ENCODE peak calls at places on chromosomes 1 and 21, in eight cellular contexts. Z, S, X, E, W, I, R and Q are unnamed samples.

GRCh38 chr1:1344672-1345361 is 4.4 kb downstream of the DVL1 start:
- DNase-seq in Z (peak; percentile 58), S (no peak), X (no peak), E (peak; percentile 68), W (no peak), I (no peak), R (no peak), Q (no peak)

GRCh38 chr1:224929335-224930237 is at the start of gene DNAH14:
- DNase-seq in Z (peak; percentile 93), S (peak; percentile 85), X (no peak), E (peak; percentile 84), W (no peak), I (peak; percentile 91), R (peak; percentile 3), Q (no peak)

GRCh38 chr1:1921459-1921862 is 2.4 kb upstream of the TMEM52 start:
- DNase-seq in Z (no peak), S (no peak), X (no peak), E (no peak), W (no peak), I (no peak), R (no peak), Q (no peak)

GRCh38 chr1:240602189-240602588 is 9.8 kb downstream of the GREM2 start:
- DNase-seq in Z (no peak), S (no peak), X (no peak), E (no peak), W (no peak), I (no peak), R (no peak), Q (no peak)

GRCh38 chr1:229480500-229480899 is 27.6 kb downstream of the NUP133 start:
- DNase-seq in Z (no peak), S (no peak), X (no peak), E (no peak), W (no peak), I (no peak), R (no peak), Q (no peak)

GRCh38 chr1:65250826-65251225 is 58.5 kb upstream of the DNAJC6 start:
- DNase-seq in Z (no peak), S (no peak), X (no peak), E (no peak), W (no peak), I (no peak), R (no peak), Q (no peak)

GRCh38 chr1:236259043-236259442 is 22.7 kb downstream of the ERO1B start:
- DNase-seq in Z (no peak), S (no peak), X (no peak), E (no peak), W (no peak), I (no peak), R (no peak), Q (no peak)

GRCh38 chr1:241799414-241799813 is 48.6 kb upstream of the EXO1 start:
- DNase-seq in Z (no peak), S (no peak), X (no peak), E (no peak), W (no peak), I (no peak), R (no peak), Q (no peak)

GRCh38 chr1:172630868-172631267 is 28.0 kb upstream of the FASLG start:
- DNase-seq in Z (no peak), S (no peak), X (no peak), E (no peak), W (no peak), I (no peak), R (no peak), Q (no peak)

GRCh38 chr21:35323947-35324346 is 274.8 kb upstream of the RUNX1 start:
- DNase-seq in Z (peak; percentile 25), S (peak; percentile 39), X (no peak), E (no peak), W (no peak), I (no peak), R (no peak), Q (no peak)

GRCh38 chr1:155250246-155250632 is 5.0 kb downstream of the ENTREP3 start:
- DNase-seq in Z (no peak), S (no peak), X (no peak), E (no peak), W (no peak), I (no peak), R (no peak), Q (no peak)

GRCh38 chr1:22285545-22286396 is 142.9 kb upstream of the WNT4 start:
- DNase-seq in Z (no peak), S (no peak), X (no peak), E (peak; percentile 23), W (no peak), I (no peak), R (no peak), Q (no peak)

GRCh38 chr1:230917284-230918135 is 49.2 kb upstream of the C1orf198 start:
- DNase-seq in Z (peak; percentile 77), S (peak; percentile 90), X (peak; percentile 87), E (peak; percentile 92), W (peak; percentile 73), I (peak; percentile 59), R (peak; percentile 60), Q (peak; percentile 73)

GRCh38 chr1:109252893-109253802 is 3.8 kb downstream of the CELSR2 start:
- DNase-seq in Z (peak; percentile 41), S (no peak), X (no peak), E (no peak), W (no peak), I (peak; percentile 1), R (no peak), Q (no peak)

GRCh38 chr1:59691261-59691660 is 123.5 kb upstream of the HOOK1 start:
- DNase-seq in Z (peak; percentile 21), S (no peak), X (no peak), E (no peak), W (no peak), I (no peak), R (no peak), Q (no peak)

GRCh38 chr1:113930499-113931161 is 1.5 kb downstream of the HIPK1 start:
- DNase-seq in Z (peak; percentile 63), S (peak; percentile 59), X (peak; percentile 75), E (no peak), W (peak; percentile 44), I (no peak), R (peak; percentile 64), Q (peak; percentile 66)

GRCh38 chr1:24468605-24469004 is 34.0 kb upstream of the RCAN3 start:
- DNase-seq in Z (no peak), S (no peak), X (no peak), E (no peak), W (no peak), I (peak; percentile 41), R (no peak), Q (no peak)

GRCh38 chr1:41493117-41493536 is 8.6 kb upstream of the EDN2 start:
- DNase-seq in Z (peak; percentile 81), S (no peak), X (peak; percentile 76), E (no peak), W (no peak), I (no peak), R (no peak), Q (no peak)

GRCh38 chr1:52305417-52306226 is 60.4 kb downstream of the CC2D1B start:
- DNase-seq in Z (no peak), S (no peak), X (no peak), E (no peak), W (no peak), I (no peak), R (no peak), Q (no peak)